ENCODE peak calls at places on chromosomes 1 and 21, in nine cellular contexts. A is IMR-90, W is AG04450, K is amniotic stem cell, O is H7, Z is nucleus accumbens, S is kidney, V is lung microvascular endothelial cell, D is cardiac muscle cell. U is an unnamed sample.

GRCh38 chr1:170619167-170620030 is 44.5 kb upstream of the PRRX1 start:
- DNase-seq in A (peak; percentile 37), W (no peak), K (no peak), O (no peak), Z (no peak), S (no peak), V (peak; percentile 20), D (no peak), U (peak; percentile 24)

GRCh38 chr1:43880604-43881003 is 53.0 kb upstream of the ARTN start:
- DNase-seq in A (no peak), W (no peak), K (no peak), O (no peak), Z (no peak), S (no peak), V (no peak), D (no peak), U (no peak)

GRCh38 chr1:2112280-2112701 is 62.1 kb downstream of the PRKCZ start:
- DNase-seq in A (no peak), W (no peak), K (no peak), O (no peak), Z (no peak), S (peak; percentile 61), V (no peak), D (no peak), U (no peak)

GRCh38 chr1:190747643-190748186 is 270.1 kb upstream of the BRINP3 start:
- DNase-seq in A (peak; percentile 72), W (peak; percentile 6), K (peak; percentile 4), O (no peak), Z (no peak), S (no peak), V (no peak), D (peak; percentile 68), U (peak; percentile 58)

GRCh38 chr1:31573261-31573660 is 3.1 kb upstream of the TINAGL1 start:
- DNase-seq in A (no peak), W (no peak), K (no peak), O (no peak), Z (no peak), S (peak; percentile 41), V (no peak), D (no peak), U (no peak)

GRCh38 chr21:38165466-38166213 is 91.2 kb upstream of the KCNJ15 start:
- DNase-seq in A (peak; percentile 59), W (peak; percentile 16), K (no peak), O (no peak), Z (no peak), S (no peak), V (peak; percentile 30), D (peak; percentile 11), U (no peak)

GRCh38 chr1:54857741-54858665 is 29.0 kb downstream of the DHCR24 start:
- DNase-seq in A (peak; percentile 78), W (no peak), K (no peak), O (no peak), Z (no peak), S (peak; percentile 92), V (peak; percentile 17), D (peak; percentile 53), U (peak; percentile 74)

GRCh38 chr1:197618065-197618464 is 157.2 kb downstream of the DENND1B start:
- DNase-seq in A (peak; percentile 34), W (no peak), K (no peak), O (no peak), Z (no peak), S (no peak), V (peak; percentile 17), D (peak; percentile 46), U (peak; percentile 33)

GRCh38 chr1:244226440-244226839 is 175.4 kb downstream of the ZBTB18 start:
- DNase-seq in A (peak; percentile 61), W (no peak), K (no peak), O (no peak), Z (no peak), S (no peak), V (peak; percentile 29), D (no peak), U (peak; percentile 73)